ENCODE peak calls at places on chromosomes 2 and 18, in four cellular contexts. F is HFFc6, U is GM13977, Q is fibroblast of lung. Y is an unnamed sample.

GRCh38 chr2:207409525-207409924 is 120.2 kb upstream of the CREB1 start:
- DNase-seq in F (no peak), U (no peak), Q (no peak), Y (no peak)

GRCh38 chr2:203748331-203749126 is 42.1 kb downstream of the CD28 start:
- DNase-seq in Q (no peak), F (no peak), U (no peak), Y (no peak)

GRCh38 chr2:149420053-149420963 is 89.9 kb downstream of the LYPD6 start:
- DNase-seq in U (no peak), Q (peak), F (no peak), Y (no peak)

GRCh38 chr2:46873632-46874068 is 42.0 kb downstream of the MCFD2 start:
- DNase-seq in Q (peak), F (peak), U (no peak), Y (no peak)

GRCh38 chr18:75374466-75374865 is 53.0 kb downstream of the SMIM21 start:
- DNase-seq in U (no peak), F (no peak), Q (no peak), Y (no peak)

GRCh38 chr2:72131916-72132841 is 15.5 kb downstream of the CYP26B1 start:
- DNase-seq in Q (no peak), F (no peak), U (no peak), Y (no peak)

GRCh38 chr18:23135679-23136325 is 517 bp downstream of the CABLES1 start:
- DNase-seq in F (no peak), U (peak), Q (no peak), Y (peak)

GRCh38 chr2:181203412-181203811 is 223.0 kb downstream of the UBE2E3 start:
- DNase-seq in F (peak), Q (peak), U (no peak), Y (no peak)

GRCh38 chr18:57175550-57175949 is 28.7 kb downstream of the BOD1L2 start:
- DNase-seq in F (no peak), Q (no peak), U (no peak), Y (no peak)

GRCh38 chr18:43129946-43130523 is 14.6 kb upstream of the RIT2 start:
- DNase-seq in Q (peak), U (no peak), F (no peak), Y (no peak)

GRCh38 chr2:196586511-196586991 is 53.0 kb upstream of the CCDC150 start:
- DNase-seq in F (peak), Q (peak), U (no peak), Y (no peak)

GRCh38 chr18:42404151-42404550 is 449.1 kb downstream of the PIK3C3 start:
- DNase-seq in F (no peak), Q (no peak), U (no peak), Y (no peak)

GRCh38 chr2:217959723-217960122 is 43.1 kb downstream of the TNS1 start:
- DNase-seq in U (no peak), F (no peak), Q (no peak), Y (no peak)

GRCh38 chr2:132797551-132797950 is 127.5 kb upstream of the LYPD1 start:
- DNase-seq in Q (peak), U (no peak), F (peak), Y (no peak)

GRCh38 chr2:236824836-236825235 is 255.2 kb downstream of the ACKR3 start:
- DNase-seq in Q (no peak), U (no peak), F (no peak), Y (no peak)

GRCh38 chr2:187013058-187013457 is 164.1 kb upstream of the ZSWIM2 start:
- DNase-seq in F (no peak), Q (no peak), U (no peak), Y (no peak)

GRCh38 chr2:21372654-21373053 is 248.9 kb downstream of the TDRD15 start:
- DNase-seq in F (no peak), U (no peak), Q (peak), Y (peak)

GRCh38 chr2:181041661-181042060 is 61.3 kb downstream of the UBE2E3 start:
- DNase-seq in Q (no peak), U (no peak), F (no peak), Y (no peak)

GRCh38 chr2:172484253-172484652 is 56.9 kb downstream of the ITGA6 start:
- DNase-seq in U (no peak), Q (peak), F (peak), Y (no peak)

GRCh38 chr2:162477011-162477410 is 133.1 kb downstream of the GCA start:
- DNase-seq in F (no peak), U (no peak), Q (no peak), Y (no peak)

GRCh38 chr2:47373747-47374146 is 29.2 kb upstream of the MSH2 start:
- DNase-seq in U (no peak), Q (no peak), F (no peak), Y (no peak)

GRCh38 chr2:12717988-12718661 is 1.4 kb downstream of the TRIB2 start:
- DNase-seq in Q (peak), F (no peak), U (peak), Y (no peak)

GRCh38 chr2:58640042-58640441 is 398.9 kb upstream of the FANCL start:
- DNase-seq in F (no peak), U (no peak), Q (no peak), Y (no peak)

GRCh38 chr2:26564121-26564520 is 77.0 kb downstream of the CIB4 start:
- DNase-seq in F (no peak), U (no peak), Q (no peak), Y (no peak)

GRCh38 chr2:104378853-104379374 is 475.0 kb upstream of the POU3F3 start:
- DNase-seq in Q (no peak), F (no peak), U (peak), Y (no peak)

GRCh38 chr2:30239308-30240161 is 8.2 kb downstream of the LBH start:
- DNase-seq in Q (peak), U (peak), F (peak), Y (peak)

GRCh38 chr2:69167469-69167822 is 154.5 kb downstream of the ANTXR1 start:
- DNase-seq in Q (no peak), F (no peak), U (no peak), Y (no peak)

GRCh38 chr2:69168144-69168813 is 155.3 kb downstream of the ANTXR1 start:
- DNase-seq in Q (no peak), F (no peak), U (no peak), Y (no peak)

GRCh38 chr2:69169990-69170389 is 157.0 kb downstream of the ANTXR1 start:
- DNase-seq in Q (no peak), U (peak), F (peak), Y (peak)

GRCh38 chr2:69171070-69171811 is 158.3 kb downstream of the ANTXR1 start:
- DNase-seq in Q (no peak), U (no peak), F (peak), Y (no peak)

GRCh38 chr2:69168950-69169695 is 156.1 kb downstream of the ANTXR1 start:
- DNase-seq in U (no peak), Q (no peak), F (no peak), Y (no peak)
- TF ChIP-seq CTCF in U (no peak), Q (no peak), F (no peak), Y (no peak)

DNA sequence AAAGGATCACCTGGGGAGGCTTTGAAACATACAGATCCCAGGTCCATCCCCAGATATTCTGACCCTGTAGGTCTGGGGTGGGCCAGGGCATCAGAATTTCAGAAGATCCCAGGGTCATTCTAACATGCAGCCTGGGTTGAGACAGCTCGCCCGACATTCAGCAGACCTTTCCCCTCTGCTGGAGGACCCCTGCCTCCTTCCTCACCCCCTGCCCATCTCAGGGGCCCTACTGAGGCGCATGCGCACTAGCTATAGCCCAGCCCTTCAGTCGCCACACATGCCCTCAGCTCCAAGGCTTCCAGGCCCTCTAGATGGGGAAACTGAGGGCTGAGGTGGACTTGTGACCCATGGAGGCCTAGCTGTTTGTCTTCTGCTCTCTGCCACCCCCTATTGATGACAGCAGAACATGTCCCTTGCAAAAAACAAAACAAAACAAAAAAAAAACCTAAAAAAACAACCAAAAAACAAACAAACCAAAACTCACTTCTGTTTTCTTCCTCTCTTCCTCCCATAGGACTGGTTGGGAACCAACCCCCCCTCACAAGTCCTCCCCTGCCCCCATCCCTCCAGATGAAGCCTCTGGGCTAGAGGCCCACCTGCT is 91.3 kb downstream of the ZBTB7C start:
- DNase-seq in U (no peak), Q (no peak), F (no peak), Y (no peak)
- TF ChIP-seq CTCF in U (no peak), Q (peak), F (peak), Y (no peak)

GRCh38 chr18:45664824-45665763 is 49.8 kb downstream of the SLC14A2 start:
- DNase-seq in F (peak), U (peak), Q (peak), Y (peak)

GRCh38 chr18:45663646-45664045 is 48.4 kb downstream of the SLC14A2 start:
- DNase-seq in U (no peak), Q (no peak), F (no peak), Y (no peak)

GRCh38 chr18:45658756-45659155 is 43.5 kb downstream of the SLC14A2 start:
- DNase-seq in U (no peak), Q (peak), F (peak), Y (no peak)

GRCh38 chr18:45666006-45666405 is 50.7 kb downstream of the SLC14A2 start:
- DNase-seq in F (no peak), U (no peak), Q (no peak), Y (no peak)

DNA sequence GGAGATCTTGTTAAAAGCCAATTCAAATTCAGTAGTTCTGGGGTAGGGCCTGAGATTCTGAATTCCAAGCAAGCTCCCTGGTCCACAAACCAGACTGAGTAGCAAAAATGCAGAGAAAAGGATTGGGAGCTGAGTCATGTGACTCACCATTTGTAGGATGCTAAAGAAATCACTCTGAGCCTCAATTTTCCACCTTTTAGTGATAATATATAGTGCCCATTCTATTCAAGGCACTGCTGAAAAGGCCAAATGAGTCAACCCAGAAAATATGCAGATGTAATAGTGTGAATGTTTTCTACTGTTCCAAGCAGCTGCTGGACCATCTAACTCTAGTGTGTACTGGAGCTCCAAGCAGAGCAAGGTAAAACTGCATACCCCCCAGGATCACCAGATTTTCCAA is 47.2 kb downstream of the SLC14A2 start:
- DNase-seq in F (peak), Q (peak), U (no peak), Y (no peak)
- TF ChIP-seq CTCF in F (no peak), Q (no peak), U (no peak), Y (no peak)

GRCh38 chr18:13797157-13797611 is 26.8 kb upstream of the MC5R start:
- DNase-seq in F (no peak), Q (no peak), U (no peak), Y (no peak)

GRCh38 chr18:13799396-13799795 is 24.6 kb upstream of the MC5R start:
- DNase-seq in F (no peak), U (no peak), Q (no peak), Y (no peak)

GRCh38 chr18:13796515-13796914 is 27.4 kb upstream of the MC5R start:
- DNase-seq in F (no peak), Q (no peak), U (no peak), Y (no peak)

GRCh38 chr18:13791181-13791580 is 32.8 kb upstream of the MC5R start:
- DNase-seq in Q (peak), U (no peak), F (no peak), Y (no peak)

DNA sequence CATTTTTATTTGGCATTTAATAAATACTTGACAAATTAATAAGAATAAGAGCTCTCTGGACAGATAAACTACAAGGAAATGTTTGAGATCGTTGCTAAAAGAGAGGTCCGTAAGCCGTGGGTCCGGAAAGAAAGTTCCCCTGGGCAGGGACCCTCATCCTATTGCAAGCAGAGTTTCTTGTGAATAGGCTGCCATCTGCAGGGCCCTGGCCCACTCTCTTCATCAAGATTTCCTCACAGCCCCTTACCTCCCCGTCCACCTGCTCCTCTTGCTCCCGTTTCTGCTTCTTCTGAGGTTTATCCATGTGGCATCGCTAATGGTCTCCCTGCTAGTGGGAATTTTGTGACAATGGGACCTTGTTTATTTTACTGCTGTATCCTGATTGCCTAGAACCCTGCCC is 30.1 kb upstream of the MC5R start:
- DNase-seq in F (no peak), U (no peak), Q (no peak), Y (no peak)
- TF ChIP-seq CTCF in F (no peak), U (no peak), Q (no peak), Y (no peak)

GRCh38 chr2:219998099-219998498 is 370.7 kb downstream of the SLC4A3 start:
- DNase-seq in F (peak), U (no peak), Q (no peak), Y (no peak)
- TF ChIP-seq CTCF in F (peak), U (peak), Q (no peak), Y (no peak)

GRCh38 chr18:48419268-48420022 is 10.3 kb upstream of the ZBTB7C start:
- DNase-seq in Q (no peak), U (no peak), F (no peak), Y (no peak)
- TF ChIP-seq CTCF in Q (no peak), U (no peak), F (peak), Y (no peak)

GRCh38 chr2:36410681-36411080 is 55.1 kb downstream of the CRIM1 start:
- DNase-seq in Q (no peak), F (no peak), U (no peak), Y (no peak)

GRCh38 chr2:36414307-36414706 is 58.7 kb downstream of the CRIM1 start:
- DNase-seq in U (no peak), Q (no peak), F (no peak), Y (no peak)

GRCh38 chr2:36409971-36410370 is 54.4 kb downstream of the CRIM1 start:
- DNase-seq in Q (no peak), F (no peak), U (no peak), Y (no peak)

GRCh38 chr2:36413218-36413617 is 57.6 kb downstream of the CRIM1 start:
- DNase-seq in U (no peak), F (no peak), Q (peak), Y (no peak)

GRCh38 chr2:36411962-36412444 is 56.4 kb downstream of the CRIM1 start:
- DNase-seq in Q (no peak), U (no peak), F (no peak), Y (no peak)
- TF ChIP-seq CTCF in Q (no peak), U (no peak), F (peak), Y (no peak)

DNA sequence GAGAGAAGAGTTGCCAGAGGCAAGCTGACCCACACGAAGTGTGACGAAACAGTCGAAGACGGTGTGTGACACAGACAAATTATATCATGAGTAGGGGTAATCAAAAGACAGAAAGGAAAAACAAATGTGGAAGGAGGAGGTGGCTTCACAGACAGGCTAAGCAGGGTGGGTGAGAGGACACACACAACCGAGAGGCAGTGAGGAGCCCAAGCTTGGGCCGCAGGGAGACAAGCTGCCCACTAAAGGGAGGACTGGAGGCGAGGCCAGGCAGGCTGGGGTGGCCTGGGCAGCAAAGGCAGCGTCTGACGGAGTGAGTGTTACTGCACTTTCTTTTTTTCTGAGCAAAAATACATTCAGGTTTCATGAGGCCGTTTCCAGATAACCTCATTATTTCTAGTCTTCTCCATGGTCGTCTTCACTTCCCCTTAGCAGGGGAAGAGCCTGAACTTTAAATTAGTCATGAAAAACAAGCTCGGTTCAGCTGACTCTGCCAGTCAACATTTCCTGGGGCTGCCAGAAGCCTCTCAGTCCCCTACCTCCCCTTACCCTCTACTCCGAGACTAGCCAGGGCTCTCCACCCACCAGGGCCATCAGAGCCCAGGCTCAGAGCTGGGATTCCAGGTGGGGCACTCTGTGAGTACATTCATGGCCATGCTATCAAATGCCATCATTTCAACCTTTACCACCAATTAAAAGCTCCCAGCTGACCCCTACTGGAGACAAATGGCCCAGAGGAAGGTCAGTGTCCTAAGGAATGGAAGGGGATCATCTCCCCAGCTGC is 13.8 kb upstream of the ZFP36L2 start:
- DNase-seq in F (no peak), Q (no peak), U (peak), Y (peak)
- TF ChIP-seq CTCF in F (peak), Q (peak), U (peak), Y (peak)